ENCODE peak calls at places on chromosome 18, in four cellular contexts. D, K, I and V are unnamed samples.

GRCh38 chr18:77069482-77069881 is 63.1 kb downstream of the MBP start:
- DNase-seq in D (no peak), K (no peak), I (no peak), V (no peak)

GRCh38 chr18:53909668-53910067 is 314.8 kb downstream of the MBD2 start:
- DNase-seq in D (no peak), K (peak), I (no peak), V (no peak)

GRCh38 chr18:60259052-60259681 is 113.4 kb downstream of the MC4R start:
- DNase-seq in D (no peak), K (no peak), I (no peak), V (no peak)

GRCh38 chr18:5620284-5620683 is 76.5 kb upstream of the EPB41L3 start:
- DNase-seq in D (no peak), K (no peak), I (no peak), V (no peak)

GRCh38 chr18:78006006-78006802 is 756.6 kb downstream of the GALR1 start:
- DNase-seq in D (no peak), K (no peak), I (no peak), V (no peak)

GRCh38 chr18:79923896-79924585 is 27.4 kb downstream of the SLC66A2 start:
- DNase-seq in D (no peak), K (no peak), I (no peak), V (no peak)

GRCh38 chr18:34493566-34494358 is 216.3 kb upstream of the DTNA start:
- DNase-seq in D (no peak), K (no peak), I (no peak), V (peak)

GRCh38 chr18:46856975-46857374 is 60.3 kb downstream of the PIAS2 start:
- DNase-seq in D (no peak), K (no peak), I (no peak), V (no peak)

GRCh38 chr18:13680612-13681011 is 45.7 kb downstream of the FAM210A start:
- DNase-seq in D (no peak), K (no peak), I (no peak), V (no peak)

GRCh38 chr18:24491882-24492281 is 31.4 kb downstream of the HRH4 start:
- DNase-seq in D (no peak), K (no peak), I (no peak), V (no peak)

GRCh38 chr18:36075862-36076587 is 8.7 kb upstream of the RPRD1A start:
- DNase-seq in D (no peak), K (no peak), I (no peak), V (peak)

GRCh38 chr18:10490401-10491289 is 35.2 kb upstream of the NAPG start:
- DNase-seq in D (peak), K (no peak), I (peak), V (peak)

GRCh38 chr18:36595046-36595817 is 233.6 kb downstream of the TPGS2 start:
- DNase-seq in D (no peak), K (no peak), I (no peak), V (no peak)

GRCh38 chr18:3832211-3832610 is 382.2 kb downstream of the TGIF1 start:
- DNase-seq in D (no peak), K (no peak), I (no peak), V (no peak)

GRCh38 chr18:69617888-69618287 is 217.2 kb downstream of the DOK6 start:
- DNase-seq in D (no peak), K (no peak), I (no peak), V (no peak)

GRCh38 chr18:72502671-72503431 is 41.3 kb downstream of the CBLN2 start:
- DNase-seq in D (no peak), K (no peak), I (no peak), V (no peak)

GRCh38 chr18:10659000-10659399 is 133.2 kb downstream of the NAPG start:
- DNase-seq in D (no peak), K (no peak), I (no peak), V (no peak)

GRCh38 chr18:52200891-52201663 is 138.9 kb upstream of the DCC start:
- DNase-seq in D (no peak), K (no peak), I (no peak), V (no peak)

GRCh38 chr18:80103231-80103630 is 5.8 kb upstream of the ADNP2 start:
- DNase-seq in D (no peak), K (no peak), I (no peak), V (no peak)

GRCh38 chr18:47929681-47930085 is 776 bp downstream of the SMAD2 start:
- DNase-seq in D (no peak), K (peak), I (no peak), V (no peak)

GRCh38 chr18:75128051-75128605 is 80.8 kb downstream of the PTGR3 start:
- DNase-seq in D (no peak), K (no peak), I (no peak), V (no peak)

GRCh38 chr18:11857177-11857887 is 6.1 kb downstream of the CHMP1B start:
- DNase-seq in D (no peak), K (no peak), I (no peak), V (peak)

GRCh38 chr18:28045176-28045810 is 131.6 kb downstream of the CDH2 start:
- DNase-seq in D (no peak), K (no peak), I (no peak), V (no peak)

GRCh38 chr18:74040459-74041332 is 106.9 kb downstream of the FBXO15 start:
- DNase-seq in D (no peak), K (no peak), I (no peak), V (peak)

GRCh38 chr18:51491678-51492372 is 294.3 kb upstream of the MEX3C start:
- DNase-seq in D (no peak), K (no peak), I (no peak), V (no peak)

GRCh38 chr18:54792079-54792478 is 36.2 kb upstream of the RAB27B start:
- DNase-seq in D (no peak), K (no peak), I (no peak), V (no peak)

GRCh38 chr18:43935051-43935412 is 657.7 kb upstream of the SYT4 start:
- DNase-seq in D (no peak), K (no peak), I (no peak), V (no peak)

GRCh38 chr18:36809590-36810381 is 19.0 kb downstream of the TPGS2 start:
- DNase-seq in D (no peak), K (peak), I (peak), V (peak)

GRCh38 chr18:59606193-59607175 is 90.7 kb downstream of the CCBE1 start:
- DNase-seq in D (no peak), K (no peak), I (no peak), V (no peak)

GRCh38 chr18:76686737-76687231 is 135.6 kb upstream of the ZNF236 start:
- DNase-seq in D (no peak), K (peak), I (no peak), V (peak)

GRCh38 chr18:76265375-76266225 is 229.4 kb downstream of the ZNF516 start:
- DNase-seq in D (no peak), K (peak), I (no peak), V (no peak)

GRCh38 chr18:50559750-50560680 is at the start of gene MAPK4:
- DNase-seq in D (no peak), K (peak), I (no peak), V (peak)

GRCh38 chr18:62585274-62586147 is 62.7 kb downstream of the ZCCHC2 start:
- DNase-seq in D (no peak), K (no peak), I (no peak), V (no peak)

GRCh38 chr18:78932281-78932680 is 47.3 kb upstream of the SALL3 start:
- DNase-seq in D (no peak), K (no peak), I (no peak), V (no peak)

GRCh38 chr18:69840445-69840844 is 107.2 kb downstream of the CD226 start:
- DNase-seq in D (no peak), K (no peak), I (no peak), V (no peak)

GRCh38 chr18:48742304-48742703 is 203.5 kb downstream of the CTIF start:
- DNase-seq in D (no peak), K (no peak), I (no peak), V (no peak)

GRCh38 chr18:44047585-44047984 is 633.1 kb upstream of the SETBP1 start:
- DNase-seq in D (no peak), K (no peak), I (no peak), V (no peak)

GRCh38 chr18:28161608-28162599 is 15.0 kb downstream of the CDH2 start:
- DNase-seq in D (no peak), K (no peak), I (no peak), V (no peak)

GRCh38 chr18:79926306-79926705 is 25.1 kb downstream of the SLC66A2 start:
- DNase-seq in D (no peak), K (no peak), I (no peak), V (no peak)